ENCODE peak calls at places on chromosomes 2 and 18, in nine cellular contexts. E is pancreas, S is choroid plexus epithelial cell, L is fibroblast of lung, D is cardiac muscle cell, V is fibroblast of mammary gland, G is cardiac fibroblast, I is stomach, C is MCF 10A. U is an unnamed sample.

GRCh38 chr2:95052804-95053535 is 27.5 kb downstream of the MAL start:
- DNase-seq in E (no peak), S (no peak), L (no peak), D (no peak), V (no peak), G (no peak), I (no peak), C (no peak), U (no peak)

GRCh38 chr18:23668731-23669130 is 6.0 kb upstream of the ANKRD29 start:
- DNase-seq in E (no peak), S (no peak), L (no peak), D (no peak), V (no peak), G (no peak), I (peak; percentile 28), C (no peak), U (no peak)

GRCh38 chr2:102179788-102180686 is 6.8 kb upstream of the IL1RL2 start:
- DNase-seq in E (peak; percentile 23), S (no peak), L (no peak), D (no peak), V (no peak), G (no peak), I (no peak), C (no peak), U (no peak)

GRCh38 chr18:44599409-44599808 is 81.3 kb upstream of the SETBP1 start:
- DNase-seq in E (peak; percentile 25), S (peak; percentile 72), L (peak; percentile 83), D (no peak), V (peak; percentile 54), G (no peak), I (no peak), C (peak; percentile 52), U (no peak)

GRCh38 chr2:211127501-211127900 is 571.1 kb downstream of the CPS1 start:
- DNase-seq in E (no peak), S (no peak), L (peak; percentile 59), D (no peak), V (no peak), G (no peak), I (no peak), C (no peak), U (no peak)

GRCh38 chr2:43022896-43023295 is 203.5 kb downstream of the ZFP36L2 start:
- DNase-seq in E (no peak), S (no peak), L (no peak), D (no peak), V (no peak), G (no peak), I (no peak), C (no peak), U (no peak)

GRCh38 chr2:144452169-144453038 is 67.5 kb downstream of the ZEB2 start:
- DNase-seq in E (no peak), S (peak; percentile 67), L (peak; percentile 67), D (peak; percentile 62), V (no peak), G (peak; percentile 69), I (no peak), C (no peak), U (no peak)

GRCh38 chr2:181152701-181153100 is 172.3 kb downstream of the UBE2E3 start:
- DNase-seq in E (no peak), S (no peak), L (no peak), D (no peak), V (no peak), G (no peak), I (no peak), C (no peak), U (no peak)

GRCh38 chr18:66867653-66868052 is 263.8 kb upstream of the CDH19 start:
- DNase-seq in E (no peak), S (peak; percentile 5), L (peak; percentile 79), D (no peak), V (no peak), G (no peak), I (no peak), C (peak; percentile 44), U (no peak)

GRCh38 chr2:142822190-142822589 is 55.3 kb upstream of the KYNU start:
- DNase-seq in E (no peak), S (peak; percentile 16), L (no peak), D (no peak), V (no peak), G (peak; percentile 10), I (no peak), C (no peak), U (no peak)

GRCh38 chr18:24989760-24990547 is 362.0 kb downstream of the ZNF521 start:
- DNase-seq in E (no peak), S (peak; percentile 5), L (no peak), D (no peak), V (no peak), G (no peak), I (no peak), C (no peak), U (no peak)

GRCh38 chr2:218229239-218229638 is 12.2 kb downstream of the ARPC2 start:
- DNase-seq in E (no peak), S (peak; percentile 91), L (peak; percentile 92), D (peak; percentile 17), V (peak; percentile 74), G (peak; percentile 89), I (no peak), C (peak; percentile 72), U (no peak)

GRCh38 chr2:59882279-59882678 is 671.2 kb downstream of the BCL11A start:
- DNase-seq in E (no peak), S (no peak), L (no peak), D (no peak), V (no peak), G (no peak), I (no peak), C (no peak), U (no peak)

DNA sequence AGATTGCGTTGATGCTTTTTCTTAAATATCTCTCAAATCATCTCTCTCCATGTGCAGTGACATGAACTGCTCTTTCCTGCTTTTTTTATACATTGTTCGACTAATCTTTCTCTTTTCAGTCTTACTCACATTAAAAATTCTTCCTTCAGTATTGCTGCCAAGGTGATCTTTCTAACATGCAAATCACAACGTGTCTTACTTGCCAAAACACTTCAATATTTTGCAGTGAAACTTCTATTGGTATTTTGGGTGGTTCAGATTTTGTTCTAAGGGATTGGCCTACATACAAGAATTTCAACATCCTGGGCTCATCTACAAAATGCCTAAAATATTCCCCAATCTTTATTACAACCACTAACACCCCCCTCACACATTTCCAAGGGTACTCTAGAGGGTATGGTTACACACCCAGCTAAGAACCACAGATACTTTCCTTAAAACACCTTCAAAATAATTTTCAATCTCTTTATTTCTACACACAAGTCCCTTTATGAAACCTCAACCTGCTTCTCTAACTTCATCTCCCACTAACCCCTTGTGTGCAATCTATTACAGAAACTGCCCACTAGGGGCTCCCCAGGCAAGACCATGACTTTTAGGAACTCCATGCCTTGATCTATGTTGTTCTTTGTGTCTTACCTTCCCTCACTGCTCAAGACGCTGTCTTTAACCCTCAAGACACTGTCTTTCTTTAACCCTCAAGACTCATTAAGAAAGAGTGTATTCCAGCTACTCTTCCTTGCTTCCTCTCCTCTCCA is 50.9 kb downstream of the COL3A1 start:
- DNase-seq in E (no peak), S (peak; percentile 35), L (peak; percentile 35), D (no peak), V (peak; percentile 53), G (peak; percentile 52), I (no peak), C (peak; percentile 4), U (no peak)
- TF ChIP-seq CTCF in E (no peak), S (peak; percentile 64), L (peak; percentile 45), D (peak; percentile 52), V (peak; percentile 70), G (peak; percentile 54), I (no peak), C (peak; percentile 28), U (peak; percentile 67)

DNA sequence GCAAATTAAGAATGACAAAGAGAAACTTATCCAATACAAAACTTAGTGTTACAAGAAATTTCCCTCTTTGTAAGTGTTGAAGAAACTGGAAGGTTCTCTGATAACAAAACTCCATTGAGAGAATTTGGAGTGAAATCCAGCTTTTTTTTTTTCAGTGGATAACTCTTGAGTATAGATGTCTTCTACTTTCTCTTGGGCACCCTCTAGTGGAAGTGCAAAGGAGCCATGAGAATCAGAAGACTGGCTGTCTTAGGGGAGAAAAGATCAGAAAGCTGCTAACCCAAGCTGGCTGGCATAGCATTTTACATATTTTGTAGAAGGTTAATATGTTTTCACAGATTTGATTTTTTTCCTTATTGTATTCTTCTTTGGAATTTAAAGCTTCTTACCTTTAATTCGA is 138.8 kb upstream of the SATB2 start:
- DNase-seq in E (no peak), S (peak; percentile 27), L (no peak), D (no peak), V (peak; percentile 24), G (peak; percentile 28), I (no peak), C (peak; percentile 60), U (no peak)
- TF ChIP-seq CTCF in E (no peak), S (peak; percentile 51), L (peak; percentile 57), D (peak; percentile 48), V (peak; percentile 47), G (peak; percentile 48), I (no peak), C (peak; percentile 32), U (peak; percentile 67)

GRCh38 chr2:205543262-205543843 is 138.9 kb upstream of the NRP2 start:
- DNase-seq in E (no peak), S (no peak), L (no peak), D (no peak), V (no peak), G (no peak), I (no peak), C (no peak), U (no peak)

GRCh38 chr2:205543937-205544702 is 138.2 kb upstream of the NRP2 start:
- DNase-seq in E (no peak), S (no peak), L (no peak), D (no peak), V (no peak), G (peak; percentile 7), I (no peak), C (no peak), U (no peak)

GRCh38 chr2:205534997-205535396 is 147.3 kb upstream of the NRP2 start:
- DNase-seq in E (no peak), S (no peak), L (no peak), D (no peak), V (no peak), G (no peak), I (no peak), C (no peak), U (no peak)

GRCh38 chr2:205540066-205540465 is 142.2 kb upstream of the NRP2 start:
- DNase-seq in E (no peak), S (no peak), L (no peak), D (no peak), V (no peak), G (no peak), I (no peak), C (no peak), U (no peak)

DNA sequence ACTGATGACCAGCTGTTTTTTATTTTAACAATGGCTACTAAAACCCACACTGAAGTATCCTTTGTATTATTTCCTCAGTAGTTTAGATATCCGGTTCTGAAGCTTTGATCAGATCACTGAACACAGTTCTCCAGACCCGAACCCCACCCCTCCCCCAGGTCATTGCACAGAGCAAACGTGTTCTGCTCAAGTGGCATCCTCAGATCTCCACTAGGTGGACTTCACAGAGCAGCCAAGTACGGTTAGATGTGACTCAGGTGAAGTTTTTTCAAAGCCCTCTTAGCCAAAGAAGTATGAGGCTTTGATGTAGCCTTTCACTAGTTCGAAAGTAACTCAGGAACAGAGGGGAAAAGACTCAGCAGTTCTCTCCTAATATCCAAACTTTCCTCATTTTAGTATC is 142.7 kb upstream of the NRP2 start:
- DNase-seq in E (no peak), S (no peak), L (no peak), D (no peak), V (no peak), G (peak; percentile 7), I (no peak), C (no peak), U (no peak)
- TF ChIP-seq CTCF in E (no peak), S (no peak), L (no peak), D (no peak), V (peak; percentile 2), G (no peak), I (no peak), C (no peak), U (peak; percentile 19)

GRCh38 chr2:46299365-46300263 is 2.4 kb downstream of the EPAS1 start:
- DNase-seq in E (peak; percentile 69), S (peak; percentile 74), L (peak; percentile 68), D (peak; percentile 57), V (peak; percentile 79), G (peak; percentile 84), I (peak; percentile 75), C (peak; percentile 97), U (no peak)
- TF ChIP-seq CTCF in E (no peak), S (no peak), L (no peak), D (no peak), V (no peak), G (no peak), I (no peak), C (no peak), U (no peak)